ENCODE peak calls at places on chromosomes 13 and 19, in nine cellular contexts. V is fibroblast of lung, P is mammary epithelial cell, E is trophoblast cell, F is psoas muscle, Y is ascending aorta, D is cardiac muscle cell, Q is heart left ventricle, M is H9. X is an unnamed sample.

GRCh38 chr13:36445278-36445677 is 13.0 kb downstream of the CCNA1 start:
- DNase-seq in Y (no peak), M (no peak), P (no peak), E (no peak), Q (no peak), F (no peak), D (no peak), V (no peak), X (no peak)

GRCh38 chr19:31266731-31267130 is 82.5 kb downstream of the TSHZ3 start:
- DNase-seq in M (no peak), E (no peak), F (no peak), V (no peak), Q (no peak), Y (no peak), P (no peak), D (no peak), X (no peak)

GRCh38 chr19:9165256-9165655 is 13.5 kb upstream of the OR7D2 start:
- DNase-seq in F (no peak), D (peak; percentile 9), V (no peak), Q (no peak), Y (no peak), P (no peak), M (no peak), E (no peak), X (no peak)

GRCh38 chr19:11179716-11180297 is 17.5 kb downstream of the KANK2 start:
- DNase-seq in Q (no peak), P (no peak), V (no peak), F (no peak), E (no peak), M (no peak), D (no peak), Y (no peak), X (peak; percentile 74)

GRCh38 chr19:17163652-17164051 is 51.5 kb upstream of the USE1 start:
- DNase-seq in Y (no peak), F (no peak), E (no peak), P (no peak), M (no peak), D (no peak), V (no peak), Q (no peak), X (no peak)

GRCh38 chr13:76769238-76769859 is 116.9 kb downstream of the KCTD12 start:
- DNase-seq in E (no peak), Q (no peak), V (peak; percentile 19), F (no peak), Y (no peak), P (no peak), M (no peak), D (no peak), X (no peak)

GRCh38 chr19:2494447-2495129 is 18.7 kb downstream of the GADD45B start:
- DNase-seq in P (peak; percentile 43), Q (peak; percentile 90), E (peak; percentile 73), M (no peak), D (peak; percentile 88), F (peak; percentile 88), Y (peak; percentile 69), V (peak; percentile 77), X (peak; percentile 59)

GRCh38 chr19:35623327-35624010 is 5.4 kb upstream of the RBM42 start:
- DNase-seq in Y (no peak), F (no peak), V (no peak), E (no peak), D (no peak), Q (no peak), P (no peak), M (no peak), X (no peak)

GRCh38 chr19:676343-677105 is at the start of gene FSTL3:
- DNase-seq in E (peak; percentile 45), Q (no peak), D (peak; percentile 36), V (peak; percentile 37), P (peak; percentile 24), M (no peak), F (peak; percentile 63), Y (no peak), X (no peak)

GRCh38 chr13:110305001-110305400 is 2.0 kb downstream of the COL4A1 start:
- DNase-seq in M (no peak), F (no peak), Q (no peak), V (no peak), D (no peak), E (no peak), P (no peak), Y (no peak), X (no peak)

DNA sequence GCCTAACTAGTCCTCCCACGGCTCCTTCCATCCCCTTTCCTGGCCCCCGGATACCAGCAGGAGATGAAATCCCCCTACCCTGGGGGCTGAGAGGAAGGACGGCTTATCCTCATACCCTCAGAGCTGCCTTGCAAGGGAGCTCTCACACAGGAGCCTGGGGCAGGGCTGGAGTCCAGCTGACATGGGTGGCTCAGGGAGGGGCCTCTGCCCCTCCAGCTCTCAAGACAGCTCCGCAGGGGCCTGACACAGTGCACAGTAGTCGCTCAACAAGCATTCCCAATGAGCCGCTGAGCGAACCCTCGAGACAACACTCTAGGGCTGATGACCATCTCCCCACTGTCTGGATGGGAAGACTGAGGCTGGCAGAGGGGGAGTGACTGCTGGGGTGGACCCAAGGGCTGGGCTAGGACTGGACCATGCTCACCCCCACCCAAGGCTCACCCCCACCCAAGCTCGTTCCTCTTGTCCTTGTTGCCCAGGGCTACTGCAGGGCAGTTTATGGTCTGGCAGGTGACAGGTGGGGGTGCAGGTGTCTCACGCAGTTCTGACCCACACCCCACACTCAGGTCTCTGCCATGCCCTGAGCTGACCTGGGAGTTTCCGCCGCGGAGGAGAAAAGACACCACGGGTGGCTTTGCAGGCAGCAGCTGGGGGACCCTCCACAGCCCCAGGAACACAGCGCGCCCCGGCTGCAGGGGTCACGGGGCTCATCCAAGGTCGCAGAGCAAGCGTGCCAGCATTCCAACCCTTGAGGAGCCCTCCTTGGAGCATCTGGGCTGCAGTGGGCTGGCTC is 3.9 kb downstream of the ZBTB7A start:
- DNase-seq in Y (no peak), D (no peak), E (peak; percentile 93), V (no peak), F (peak; percentile 55), P (no peak), M (no peak), Q (no peak), X (no peak)
- H3K4me1 ChIP-seq in Y (peaks cover 46% of the 10 kb centered on the region), D (peaks cover 3% of the 10 kb centered on the region), E (peaks cover 47% of the 10 kb centered on the region), V (peaks cover 52% of the 10 kb centered on the region), F (peaks cover 64% of the 10 kb centered on the region), P (peaks cover 59% of the 10 kb centered on the region), M (no peaks in the 10 kb centered on the region), Q (peaks cover 59% of the 10 kb centered on the region), X (peaks cover 4% of the 10 kb centered on the region)

GRCh38 chr19:7622933-7623685 is 6.2 kb downstream of the XAB2 start:
- DNase-seq in E (no peak), M (no peak), D (no peak), F (peak; percentile 35), P (no peak), Q (no peak), Y (no peak), V (no peak), X (no peak)

GRCh38 chr19:7624810-7625209 is 4.5 kb downstream of the XAB2 start:
- DNase-seq in D (no peak), V (no peak), Y (no peak), M (no peak), Q (no peak), F (no peak), E (no peak), P (no peak), X (no peak)

GRCh38 chr19:7623725-7624603 is 5.4 kb downstream of the XAB2 start:
- DNase-seq in P (no peak), D (no peak), M (no peak), V (no peak), Y (no peak), E (no peak), F (no peak), Q (no peak), X (no peak)

GRCh38 chr19:7627166-7627565 is 2.2 kb downstream of the XAB2 start:
- DNase-seq in M (no peak), D (no peak), Q (no peak), V (no peak), Y (no peak), F (no peak), E (no peak), P (no peak), X (no peak)

DNA sequence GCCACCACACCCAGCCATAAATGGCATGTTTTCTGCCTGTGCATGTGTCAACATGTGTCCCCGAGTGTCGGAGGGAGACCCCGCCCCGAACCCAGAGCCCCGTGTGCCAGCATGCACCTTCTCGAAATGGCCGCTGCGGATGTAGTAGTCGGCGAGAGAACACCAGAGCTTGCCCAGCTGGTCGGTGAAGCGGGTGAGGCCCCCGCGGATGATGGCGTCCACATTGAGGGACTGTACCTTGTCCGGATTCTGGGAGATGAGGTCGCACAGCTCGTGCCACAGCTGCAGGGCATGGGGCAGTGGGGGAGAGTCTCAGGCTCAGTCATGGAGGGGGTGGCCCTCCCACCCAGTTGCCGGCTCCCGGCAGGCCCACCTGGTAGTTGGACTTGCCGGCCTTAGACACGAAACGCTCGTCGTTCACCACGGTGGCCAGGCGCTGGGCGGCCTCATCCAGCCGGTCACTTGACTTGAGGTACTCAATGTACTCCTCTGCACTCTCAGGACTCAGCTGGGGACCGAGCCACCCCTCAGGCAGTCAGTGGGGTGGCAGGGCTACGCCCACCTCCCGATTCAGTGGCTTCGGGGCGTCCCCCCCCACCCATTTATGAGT is 3.5 kb downstream of the XAB2 start:
- DNase-seq in D (no peak), V (no peak), M (no peak), E (no peak), P (no peak), Q (no peak), F (no peak), Y (no peak), X (no peak)
- H3K4me1 ChIP-seq in D (peaks cover 6% of the 10 kb centered on the region), V (peaks cover 9% of the 10 kb centered on the region), M (no peaks in the 10 kb centered on the region), E (peaks cover 11% of the 10 kb centered on the region), P (peaks cover 11% of the 10 kb centered on the region), Q (peaks cover 13% of the 10 kb centered on the region), F (peaks cover 18% of the 10 kb centered on the region), Y (peaks cover 7% of the 10 kb centered on the region), X (peaks cover 14% of the 10 kb centered on the region)

GRCh38 chr13:114144606-114145244 is 12.3 kb upstream of the RASA3 start:
- DNase-seq in Y (no peak), P (no peak), Q (no peak), F (peak; percentile 24), M (no peak), D (no peak), E (no peak), V (no peak), X (no peak)
- H3K4me1 ChIP-seq in Y (no peaks in the 10 kb centered on the region), P (no peaks in the 10 kb centered on the region), Q (no peaks in the 10 kb centered on the region), F (peaks cover 9% of the 10 kb centered on the region), M (no peaks in the 10 kb centered on the region), D (no peaks in the 10 kb centered on the region), E (no peaks in the 10 kb centered on the region), V (no peaks in the 10 kb centered on the region), X (peaks cover 31% of the 10 kb centered on the region)

GRCh38 chr13:51585234-51585672 is 991 bp downstream of the WDFY2 start:
- DNase-seq in Y (no peak), F (no peak), M (no peak), Q (no peak), E (no peak), P (no peak), V (peak; percentile 26), D (peak; percentile 45), X (no peak)

GRCh38 chr13:51585696-51586095 is 1.4 kb downstream of the WDFY2 start:
- DNase-seq in F (no peak), M (no peak), Q (no peak), Y (no peak), V (peak; percentile 71), E (no peak), P (peak; percentile 72), D (peak; percentile 25), X (no peak)

GRCh38 chr13:51588406-51588949 is 4.2 kb downstream of the WDFY2 start:
- DNase-seq in E (no peak), Y (no peak), D (peak; percentile 19), Q (no peak), V (no peak), M (no peak), F (no peak), P (no peak), X (no peak)

GRCh38 chr13:51589793-51590192 is 5.5 kb downstream of the WDFY2 start:
- DNase-seq in M (no peak), F (no peak), Q (no peak), Y (no peak), E (no peak), D (no peak), P (no peak), V (no peak), X (no peak)

GRCh38 chr13:51587372-51587771 is 3.1 kb downstream of the WDFY2 start:
- DNase-seq in E (no peak), D (no peak), P (no peak), Q (no peak), F (no peak), V (no peak), M (no peak), Y (no peak), X (no peak)
- H3K4me1 ChIP-seq in E (peaks cover 11% of the 10 kb centered on the region), D (peaks cover 51% of the 10 kb centered on the region), P (peaks cover 35% of the 10 kb centered on the region), Q (peaks cover 19% of the 10 kb centered on the region), F (peaks cover 24% of the 10 kb centered on the region), V (peaks cover 20% of the 10 kb centered on the region), M (peaks cover 18% of the 10 kb centered on the region), Y (no peaks in the 10 kb centered on the region), X (peaks cover 7% of the 10 kb centered on the region)